ENCODE peak calls at places on chromosome 21, in ten cellular contexts. One of them, this sample, is unnamed.

GRCh38 chr21:17461014-17461413 is 51.8 kb upstream of the CXADR start:
- DNase-seq in T-cell: no peak
- DNase-seq in NCI-H1436: no peak
- DNase-seq in ovary: no peak
- DNase-seq in NCI-H510A treated with DMSO at 0.1 percent for 48 hours: no peak
- DNase-seq in head of caudate nucleus: no peak
- DNase-seq in stimulated activated naive CD8-positive, alpha-beta T cell treated with anti-CD3 and anti-CD28 coated beads, Interleukin-15, amount 100 ng/mL, for 72 hours: no peak
- DNase-seq in cardiac fibroblast: peak
- DNase-seq in naive thymus-derived CD8-positive, alpha-beta T cell: no peak
- DNase-seq in H7: no peak
- DNase-seq in this sample: no peak

GRCh38 chr21:27077501-27077900 is 110.6 kb upstream of the ADAMTS5 start:
- DNase-seq in NCI-H1436: no peak
- DNase-seq in NCI-H510A treated with DMSO at 0.1 percent for 48 hours: no peak
- DNase-seq in naive thymus-derived CD8-positive, alpha-beta T cell: no peak
- DNase-seq in head of caudate nucleus: no peak
- DNase-seq in ovary: no peak
- DNase-seq in cardiac fibroblast: no peak
- DNase-seq in T-cell: no peak
- DNase-seq in H7: no peak
- DNase-seq in stimulated activated naive CD8-positive, alpha-beta T cell treated with anti-CD3 and anti-CD28 coated beads, Interleukin-15, amount 100 ng/mL, for 72 hours: no peak
- DNase-seq in this sample: no peak

GRCh38 chr21:20902998-20903397 is 95.2 kb upstream of the NCAM2 start:
- DNase-seq in naive thymus-derived CD8-positive, alpha-beta T cell: no peak
- DNase-seq in NCI-H1436: no peak
- DNase-seq in cardiac fibroblast: no peak
- DNase-seq in head of caudate nucleus: no peak
- DNase-seq in NCI-H510A treated with DMSO at 0.1 percent for 48 hours: no peak
- DNase-seq in T-cell: no peak
- DNase-seq in H7: no peak
- DNase-seq in ovary: no peak
- DNase-seq in stimulated activated naive CD8-positive, alpha-beta T cell treated with anti-CD3 and anti-CD28 coated beads, Interleukin-15, amount 100 ng/mL, for 72 hours: no peak
- DNase-seq in this sample: no peak

GRCh38 chr21:39444406-39445145 is 1.0 kb downstream of the LCA5L start:
- DNase-seq in stimulated activated naive CD8-positive, alpha-beta T cell treated with anti-CD3 and anti-CD28 coated beads, Interleukin-15, amount 100 ng/mL, for 72 hours: no peak
- DNase-seq in H7: no peak
- DNase-seq in T-cell: no peak
- DNase-seq in NCI-H1436: no peak
- DNase-seq in head of caudate nucleus: no peak
- DNase-seq in naive thymus-derived CD8-positive, alpha-beta T cell: no peak
- DNase-seq in ovary: peak
- DNase-seq in cardiac fibroblast: peak
- DNase-seq in NCI-H510A treated with DMSO at 0.1 percent for 48 hours: peak
- DNase-seq in this sample: no peak

GRCh38 chr21:38840456-38841129 is 34.9 kb downstream of the ETS2 start:
- DNase-seq in head of caudate nucleus: no peak
- DNase-seq in H7: no peak
- DNase-seq in NCI-H510A treated with DMSO at 0.1 percent for 48 hours: no peak
- DNase-seq in NCI-H1436: no peak
- DNase-seq in T-cell: no peak
- DNase-seq in cardiac fibroblast: no peak
- DNase-seq in ovary: no peak
- DNase-seq in stimulated activated naive CD8-positive, alpha-beta T cell treated with anti-CD3 and anti-CD28 coated beads, Interleukin-15, amount 100 ng/mL, for 72 hours: no peak
- DNase-seq in naive thymus-derived CD8-positive, alpha-beta T cell: no peak
- DNase-seq in this sample: no peak

GRCh38 chr21:42735061-42735460 is 81.6 kb downstream of the PDE9A start:
- DNase-seq in T-cell: no peak
- DNase-seq in cardiac fibroblast: no peak
- DNase-seq in head of caudate nucleus: no peak
- DNase-seq in NCI-H1436: no peak
- DNase-seq in H7: no peak
- DNase-seq in NCI-H510A treated with DMSO at 0.1 percent for 48 hours: no peak
- DNase-seq in ovary: no peak
- DNase-seq in naive thymus-derived CD8-positive, alpha-beta T cell: no peak
- DNase-seq in stimulated activated naive CD8-positive, alpha-beta T cell treated with anti-CD3 and anti-CD28 coated beads, Interleukin-15, amount 100 ng/mL, for 72 hours: no peak
- DNase-seq in this sample: no peak

GRCh38 chr21:33655591-33656221 is 13.4 kb downstream of the ITSN1 start:
- DNase-seq in cardiac fibroblast: peak
- DNase-seq in stimulated activated naive CD8-positive, alpha-beta T cell treated with anti-CD3 and anti-CD28 coated beads, Interleukin-15, amount 100 ng/mL, for 72 hours: no peak
- DNase-seq in NCI-H1436: no peak
- DNase-seq in naive thymus-derived CD8-positive, alpha-beta T cell: no peak
- DNase-seq in T-cell: no peak
- DNase-seq in head of caudate nucleus: no peak
- DNase-seq in H7: no peak
- DNase-seq in ovary: no peak
- DNase-seq in NCI-H510A treated with DMSO at 0.1 percent for 48 hours: no peak
- DNase-seq in this sample: no peak

GRCh38 chr21:16192900-16193299 is 463.1 kb downstream of the USP25 start:
- DNase-seq in NCI-H1436: no peak
- DNase-seq in naive thymus-derived CD8-positive, alpha-beta T cell: no peak
- DNase-seq in NCI-H510A treated with DMSO at 0.1 percent for 48 hours: no peak
- DNase-seq in T-cell: no peak
- DNase-seq in ovary: no peak
- DNase-seq in stimulated activated naive CD8-positive, alpha-beta T cell treated with anti-CD3 and anti-CD28 coated beads, Interleukin-15, amount 100 ng/mL, for 72 hours: no peak
- DNase-seq in head of caudate nucleus: no peak
- DNase-seq in H7: no peak
- DNase-seq in cardiac fibroblast: peak
- DNase-seq in this sample: no peak

GRCh38 chr21:15552914-15553491 is 176.8 kb upstream of the USP25 start:
- DNase-seq in NCI-H510A treated with DMSO at 0.1 percent for 48 hours: no peak
- DNase-seq in stimulated activated naive CD8-positive, alpha-beta T cell treated with anti-CD3 and anti-CD28 coated beads, Interleukin-15, amount 100 ng/mL, for 72 hours: no peak
- DNase-seq in T-cell: no peak
- DNase-seq in NCI-H1436: no peak
- DNase-seq in H7: peak
- DNase-seq in naive thymus-derived CD8-positive, alpha-beta T cell: no peak
- DNase-seq in head of caudate nucleus: no peak
- DNase-seq in ovary: no peak
- DNase-seq in cardiac fibroblast: peak
- DNase-seq in this sample: no peak

GRCh38 chr21:43343095-43343991 is 83.6 kb downstream of the SIK1 start:
- DNase-seq in naive thymus-derived CD8-positive, alpha-beta T cell: no peak
- DNase-seq in NCI-H1436: no peak
- DNase-seq in stimulated activated naive CD8-positive, alpha-beta T cell treated with anti-CD3 and anti-CD28 coated beads, Interleukin-15, amount 100 ng/mL, for 72 hours: no peak
- DNase-seq in T-cell: no peak
- DNase-seq in ovary: no peak
- DNase-seq in NCI-H510A treated with DMSO at 0.1 percent for 48 hours: peak
- DNase-seq in H7: no peak
- DNase-seq in head of caudate nucleus: no peak
- DNase-seq in cardiac fibroblast: no peak
- DNase-seq in this sample: peak

GRCh38 chr21:18411565-18411964 is 8.0 kb upstream of the TMPRSS15 start:
- DNase-seq in ovary: no peak
- DNase-seq in stimulated activated naive CD8-positive, alpha-beta T cell treated with anti-CD3 and anti-CD28 coated beads, Interleukin-15, amount 100 ng/mL, for 72 hours: no peak
- DNase-seq in naive thymus-derived CD8-positive, alpha-beta T cell: no peak
- DNase-seq in head of caudate nucleus: no peak
- DNase-seq in H7: no peak
- DNase-seq in NCI-H1436: no peak
- DNase-seq in cardiac fibroblast: no peak
- DNase-seq in NCI-H510A treated with DMSO at 0.1 percent for 48 hours: no peak
- DNase-seq in T-cell: no peak
- DNase-seq in this sample: no peak

GRCh38 chr21:42227909-42228708 is 9.2 kb downstream of the ABCG1 start:
- DNase-seq in naive thymus-derived CD8-positive, alpha-beta T cell: peak
- DNase-seq in NCI-H1436: no peak
- DNase-seq in H7: peak
- DNase-seq in T-cell: peak
- DNase-seq in NCI-H510A treated with DMSO at 0.1 percent for 48 hours: peak
- DNase-seq in stimulated activated naive CD8-positive, alpha-beta T cell treated with anti-CD3 and anti-CD28 coated beads, Interleukin-15, amount 100 ng/mL, for 72 hours: peak
- DNase-seq in head of caudate nucleus: peak
- DNase-seq in cardiac fibroblast: peak
- DNase-seq in ovary: peak
- DNase-seq in this sample: no peak

GRCh38 chr21:42515708-42516502 is 2.3 kb downstream of the SLC37A1 start:
- DNase-seq in NCI-H510A treated with DMSO at 0.1 percent for 48 hours: peak
- DNase-seq in cardiac fibroblast: no peak
- DNase-seq in head of caudate nucleus: no peak
- DNase-seq in stimulated activated naive CD8-positive, alpha-beta T cell treated with anti-CD3 and anti-CD28 coated beads, Interleukin-15, amount 100 ng/mL, for 72 hours: no peak
- DNase-seq in naive thymus-derived CD8-positive, alpha-beta T cell: no peak
- DNase-seq in NCI-H1436: no peak
- DNase-seq in H7: no peak
- DNase-seq in T-cell: no peak
- DNase-seq in ovary: no peak
- DNase-seq in this sample: no peak

GRCh38 chr21:19648376-19648775 is 1244.8 kb upstream of the TMPRSS15 start:
- DNase-seq in ovary: no peak
- DNase-seq in cardiac fibroblast: no peak
- DNase-seq in NCI-H1436: no peak
- DNase-seq in T-cell: no peak
- DNase-seq in naive thymus-derived CD8-positive, alpha-beta T cell: no peak
- DNase-seq in stimulated activated naive CD8-positive, alpha-beta T cell treated with anti-CD3 and anti-CD28 coated beads, Interleukin-15, amount 100 ng/mL, for 72 hours: no peak
- DNase-seq in head of caudate nucleus: no peak
- DNase-seq in H7: no peak
- DNase-seq in NCI-H510A treated with DMSO at 0.1 percent for 48 hours: no peak
- DNase-seq in this sample: no peak

GRCh38 chr21:16424331-16424749 is 694.6 kb downstream of the USP25 start:
- DNase-seq in ovary: no peak
- DNase-seq in H7: no peak
- DNase-seq in NCI-H510A treated with DMSO at 0.1 percent for 48 hours: no peak
- DNase-seq in T-cell: no peak
- DNase-seq in cardiac fibroblast: peak
- DNase-seq in NCI-H1436: no peak
- DNase-seq in stimulated activated naive CD8-positive, alpha-beta T cell treated with anti-CD3 and anti-CD28 coated beads, Interleukin-15, amount 100 ng/mL, for 72 hours: no peak
- DNase-seq in head of caudate nucleus: no peak
- DNase-seq in naive thymus-derived CD8-positive, alpha-beta T cell: no peak
- DNase-seq in this sample: no peak

GRCh38 chr21:41961753-41962152 is 7.9 kb upstream of the C2CD2 start:
- DNase-seq in NCI-H510A treated with DMSO at 0.1 percent for 48 hours: no peak
- DNase-seq in cardiac fibroblast: no peak
- DNase-seq in naive thymus-derived CD8-positive, alpha-beta T cell: no peak
- DNase-seq in H7: peak
- DNase-seq in T-cell: no peak
- DNase-seq in head of caudate nucleus: no peak
- DNase-seq in ovary: peak
- DNase-seq in stimulated activated naive CD8-positive, alpha-beta T cell treated with anti-CD3 and anti-CD28 coated beads, Interleukin-15, amount 100 ng/mL, for 72 hours: no peak
- DNase-seq in NCI-H1436: no peak
- DNase-seq in this sample: no peak

GRCh38 chr21:35932232-35932911 is 128.0 kb downstream of the SETD4 start:
- DNase-seq in naive thymus-derived CD8-positive, alpha-beta T cell: peak
- DNase-seq in cardiac fibroblast: peak
- DNase-seq in NCI-H1436: no peak
- DNase-seq in NCI-H510A treated with DMSO at 0.1 percent for 48 hours: peak
- DNase-seq in T-cell: no peak
- DNase-seq in ovary: peak
- DNase-seq in stimulated activated naive CD8-positive, alpha-beta T cell treated with anti-CD3 and anti-CD28 coated beads, Interleukin-15, amount 100 ng/mL, for 72 hours: no peak
- DNase-seq in head of caudate nucleus: no peak
- DNase-seq in H7: no peak
- DNase-seq in this sample: no peak

GRCh38 chr21:45935628-45936027 is 45.9 kb upstream of the COL6A1 start:
- DNase-seq in NCI-H510A treated with DMSO at 0.1 percent for 48 hours: no peak
- DNase-seq in H7: peak
- DNase-seq in NCI-H1436: no peak
- DNase-seq in stimulated activated naive CD8-positive, alpha-beta T cell treated with anti-CD3 and anti-CD28 coated beads, Interleukin-15, amount 100 ng/mL, for 72 hours: no peak
- DNase-seq in head of caudate nucleus: no peak
- DNase-seq in ovary: no peak
- DNase-seq in naive thymus-derived CD8-positive, alpha-beta T cell: no peak
- DNase-seq in cardiac fibroblast: peak
- DNase-seq in T-cell: no peak
- DNase-seq in this sample: no peak

GRCh38 chr21:42310411-42311001 is 4.7 kb downstream of the TFF3 start:
- DNase-seq in head of caudate nucleus: no peak
- DNase-seq in H7: peak
- DNase-seq in T-cell: no peak
- DNase-seq in cardiac fibroblast: no peak
- DNase-seq in stimulated activated naive CD8-positive, alpha-beta T cell treated with anti-CD3 and anti-CD28 coated beads, Interleukin-15, amount 100 ng/mL, for 72 hours: no peak
- DNase-seq in NCI-H510A treated with DMSO at 0.1 percent for 48 hours: no peak
- DNase-seq in naive thymus-derived CD8-positive, alpha-beta T cell: no peak
- DNase-seq in NCI-H1436: no peak
- DNase-seq in ovary: no peak
- DNase-seq in this sample: no peak

GRCh38 chr21:41283211-41283818 is 33.3 kb upstream of the FAM3B start:
- DNase-seq in T-cell: peak
- DNase-seq in head of caudate nucleus: no peak
- DNase-seq in NCI-H510A treated with DMSO at 0.1 percent for 48 hours: peak
- DNase-seq in stimulated activated naive CD8-positive, alpha-beta T cell treated with anti-CD3 and anti-CD28 coated beads, Interleukin-15, amount 100 ng/mL, for 72 hours: peak
- DNase-seq in ovary: no peak
- DNase-seq in naive thymus-derived CD8-positive, alpha-beta T cell: peak
- DNase-seq in NCI-H1436: peak
- DNase-seq in cardiac fibroblast: peak
- DNase-seq in H7: peak
- DNase-seq in this sample: peak

GRCh38 chr21:26877015-26877414 is 31.8 kb upstream of the ADAMTS1 start:
- DNase-seq in H7: no peak
- DNase-seq in NCI-H510A treated with DMSO at 0.1 percent for 48 hours: no peak
- DNase-seq in head of caudate nucleus: no peak
- DNase-seq in T-cell: no peak
- DNase-seq in NCI-H1436: no peak
- DNase-seq in cardiac fibroblast: no peak
- DNase-seq in naive thymus-derived CD8-positive, alpha-beta T cell: no peak
- DNase-seq in ovary: no peak
- DNase-seq in stimulated activated naive CD8-positive, alpha-beta T cell treated with anti-CD3 and anti-CD28 coated beads, Interleukin-15, amount 100 ng/mL, for 72 hours: no peak
- DNase-seq in this sample: no peak

GRCh38 chr21:32770514-32771133 is 931 bp downstream of the PAXBP1 start:
- DNase-seq in NCI-H510A treated with DMSO at 0.1 percent for 48 hours: no peak
- DNase-seq in T-cell: no peak
- DNase-seq in H7: no peak
- DNase-seq in naive thymus-derived CD8-positive, alpha-beta T cell: no peak
- DNase-seq in head of caudate nucleus: no peak
- DNase-seq in ovary: no peak
- DNase-seq in NCI-H1436: no peak
- DNase-seq in stimulated activated naive CD8-positive, alpha-beta T cell treated with anti-CD3 and anti-CD28 coated beads, Interleukin-15, amount 100 ng/mL, for 72 hours: no peak
- DNase-seq in cardiac fibroblast: peak
- DNase-seq in this sample: no peak

GRCh38 chr21:45593162-45594022 is 50.1 kb upstream of the PCBP3 start:
- DNase-seq in NCI-H510A treated with DMSO at 0.1 percent for 48 hours: no peak
- DNase-seq in H7: peak
- DNase-seq in head of caudate nucleus: peak
- DNase-seq in stimulated activated naive CD8-positive, alpha-beta T cell treated with anti-CD3 and anti-CD28 coated beads, Interleukin-15, amount 100 ng/mL, for 72 hours: no peak
- DNase-seq in ovary: peak
- DNase-seq in cardiac fibroblast: no peak
- DNase-seq in naive thymus-derived CD8-positive, alpha-beta T cell: no peak
- DNase-seq in T-cell: no peak
- DNase-seq in NCI-H1436: no peak
- DNase-seq in this sample: no peak

GRCh38 chr21:33011462-33011861 is 14.3 kb upstream of the OLIG2 start:
- DNase-seq in naive thymus-derived CD8-positive, alpha-beta T cell: no peak
- DNase-seq in NCI-H1436: no peak
- DNase-seq in stimulated activated naive CD8-positive, alpha-beta T cell treated with anti-CD3 and anti-CD28 coated beads, Interleukin-15, amount 100 ng/mL, for 72 hours: no peak
- DNase-seq in cardiac fibroblast: peak
- DNase-seq in head of caudate nucleus: no peak
- DNase-seq in H7: no peak
- DNase-seq in ovary: no peak
- DNase-seq in T-cell: no peak
- DNase-seq in NCI-H510A treated with DMSO at 0.1 percent for 48 hours: no peak
- DNase-seq in this sample: no peak